ENCODE peak calls at places on chromosomes 5 and 9, in eight cellular contexts. X is Calu3, G is Caco-2, C is transverse colon, D is K562, J is fibroblast of lung, F is osteocyte, N is hepatocyte. Q is an unnamed sample.

GRCh38 chr9:137303031-137303892 is 1.2 kb upstream of the NRARP start:
- DNase-seq in D (no peak), F (no peak), X (no peak), N (peak; percentile 50), C (peak; percentile 77), G (peak; percentile 36), J (no peak), Q (no peak)

GRCh38 chr5:156971848-156972525 is 9.0 kb upstream of the TIMD4 start:
- DNase-seq in D (no peak), G (no peak), N (no peak), F (no peak), X (no peak), J (no peak), C (no peak), Q (no peak)

GRCh38 chr5:3199941-3200340 is 395.7 kb upstream of the IRX1 start:
- DNase-seq in D (no peak), C (no peak), F (no peak), X (no peak), G (no peak), N (no peak), J (no peak), Q (no peak)

GRCh38 chr5:123487298-123487697 is 24.7 kb upstream of the CSNK1G3 start:
- DNase-seq in X (no peak), D (no peak), G (no peak), J (peak; percentile 44), C (no peak), F (no peak), N (no peak), Q (peak; percentile 18)

GRCh38 chr9:127066060-127066774 is 56.2 kb downstream of the ANGPTL2 start:
- DNase-seq in F (no peak), D (no peak), X (no peak), J (peak; percentile 51), G (no peak), C (no peak), N (no peak), Q (no peak)

GRCh38 chr5:91103353-91104061 is 279.6 kb downstream of the ARRDC3 start:
- DNase-seq in D (no peak), G (no peak), X (no peak), F (no peak), C (no peak), N (no peak), J (peak; percentile 33), Q (peak; percentile 50)

GRCh38 chr9:34139477-34140146 is 13.1 kb upstream of the DCAF12 start:
- DNase-seq in D (peak; percentile 35), N (peak; percentile 74), C (peak; percentile 16), G (no peak), J (peak; percentile 95), F (no peak), X (peak; percentile 28), Q (peak; percentile 85)

GRCh38 chr9:128712451-128713410 is 10.4 kb downstream of the PKN3 start:
- DNase-seq in F (no peak), J (no peak), N (no peak), X (no peak), C (no peak), D (no peak), G (peak; percentile 39), Q (no peak)

GRCh38 chr5:172931001-172931536 is 28.2 kb upstream of the RPL26L1 start:
- DNase-seq in J (peak; percentile 70), D (no peak), X (no peak), C (no peak), G (no peak), N (peak; percentile 42), F (no peak), Q (peak; percentile 94)

GRCh38 chr5:151068571-151069197 is 12.2 kb downstream of the TNIP1 start:
- DNase-seq in D (no peak), J (no peak), N (no peak), G (no peak), F (no peak), X (no peak), C (peak; percentile 50), Q (no peak)

GRCh38 chr5:102799017-102799416 is 43.9 kb downstream of the PAM start:
- DNase-seq in X (no peak), D (no peak), J (no peak), G (no peak), F (no peak), N (no peak), C (no peak), Q (peak; percentile 35)

GRCh38 chr5:142181547-142182191 is 73.1 kb downstream of the NDFIP1 start:
- DNase-seq in D (no peak), C (no peak), J (no peak), F (no peak), X (no peak), N (no peak), G (no peak), Q (no peak)

GRCh38 chr5:59143926-59144333 is 561.1 kb downstream of the RAB3C start:
- DNase-seq in N (no peak), G (no peak), X (no peak), D (no peak), J (no peak), F (no peak), C (no peak), Q (peak; percentile 42)

GRCh38 chr5:132064738-132065331 is 4.4 kb downstream of the IL3 start:
- DNase-seq in X (peak; percentile 90), C (peak; percentile 80), G (peak; percentile 78), D (peak; percentile 81), N (peak; percentile 82), F (peak; percentile 91), J (peak; percentile 74), Q (peak; percentile 86)

GRCh38 chr5:16464664-16465543 is 696 bp downstream of the ZNF622 start:
- DNase-seq in N (peak; percentile 25), X (no peak), J (peak; percentile 11), G (no peak), D (no peak), C (peak; percentile 16), F (no peak), Q (no peak)

GRCh38 chr5:109654455-109654854 is 35.3 kb upstream of the MAN2A1 start:
- DNase-seq in C (no peak), F (no peak), X (no peak), G (no peak), N (no peak), J (no peak), D (no peak), Q (peak; percentile 3)

GRCh38 chr9:124260769-124261603 is 3.2 kb downstream of the NEK6 start:
- DNase-seq in J (peak; percentile 63), D (no peak), N (peak; percentile 73), G (no peak), C (peak; percentile 57), X (peak; percentile 45), F (no peak), Q (no peak)

GRCh38 chr9:121815556-121816448 is 164.4 kb downstream of the DAB2IP start:
- DNase-seq in C (no peak), D (no peak), N (no peak), F (no peak), J (no peak), G (no peak), X (no peak), Q (no peak)

GRCh38 chr5:56290378-56291057 is 57.4 kb upstream of the ANKRD55 start:
- DNase-seq in D (no peak), J (no peak), G (no peak), N (no peak), C (no peak), X (no peak), F (no peak), Q (no peak)

GRCh38 chr9:136626740-136627642 is 35.7 kb upstream of the EGFL7 start:
- DNase-seq in D (peak; percentile 63), C (peak; percentile 60), G (peak; percentile 91), X (no peak), N (peak; percentile 66), J (no peak), F (no peak), Q (no peak)

GRCh38 chr5:115785395-115786009 is 31.0 kb downstream of the CDO1 start:
- DNase-seq in G (no peak), F (no peak), N (no peak), C (no peak), J (no peak), D (no peak), X (no peak), Q (no peak)

GRCh38 chr5:92471861-92472260 is 1088.7 kb upstream of the ARRDC3 start:
- DNase-seq in G (no peak), N (no peak), D (no peak), C (no peak), F (no peak), J (no peak), X (no peak), Q (no peak)

GRCh38 chr5:92468307-92468706 is 1085.2 kb upstream of the ARRDC3 start:
- DNase-seq in G (no peak), N (no peak), F (no peak), J (no peak), X (no peak), C (no peak), D (no peak), Q (no peak)

GRCh38 chr5:92472981-92473566 is 1090.0 kb upstream of the ARRDC3 start:
- DNase-seq in D (no peak), G (no peak), J (no peak), X (no peak), F (no peak), C (no peak), N (no peak), Q (no peak)

GRCh38 chr5:92467695-92468094 is 1084.6 kb upstream of the ARRDC3 start:
- DNase-seq in C (no peak), G (no peak), F (no peak), D (no peak), X (no peak), J (no peak), N (no peak), Q (no peak)

GRCh38 chr5:92470770-92471169 is 1087.7 kb upstream of the ARRDC3 start:
- DNase-seq in C (no peak), G (no peak), X (no peak), J (no peak), D (no peak), F (no peak), N (no peak), Q (no peak)
- TF ChIP-seq CTCF in C (no peak), G (no peak), X (no peak), J (no peak), D (no peak), F (no peak), N (no peak), Q (no peak)

DNA sequence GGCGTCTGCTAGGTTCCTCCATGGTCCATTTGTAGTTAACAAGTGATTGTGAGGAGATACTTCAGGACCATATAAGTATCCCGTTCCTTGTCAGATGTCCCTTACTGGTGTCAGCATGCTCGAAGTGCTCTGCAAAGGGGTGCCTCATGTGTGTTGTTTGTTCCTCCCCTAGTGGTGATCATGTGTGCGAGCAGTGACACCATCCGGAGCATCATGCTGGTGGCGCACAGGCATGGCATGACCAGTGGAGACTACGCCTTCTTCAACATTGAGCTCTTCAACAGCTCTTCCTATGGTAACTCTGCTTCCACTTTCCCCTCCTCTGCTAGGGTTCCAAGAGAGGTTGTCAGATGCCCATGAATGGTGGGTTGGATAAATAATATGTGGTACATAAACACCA is 13.4 kb downstream of the NPR3 start:
- DNase-seq in G (no peak), J (no peak), C (no peak), F (no peak), X (no peak), N (no peak), D (no peak), Q (no peak)
- TF ChIP-seq CTCF in G (no peak), J (no peak), C (no peak), F (no peak), X (peak; percentile 18), N (no peak), D (no peak), Q (no peak)

GRCh38 chr9:92180669-92181181 is 65.5 kb upstream of the SPTLC1 start:
- DNase-seq in C (no peak), X (no peak), F (peak; percentile 87), J (peak; percentile 87), N (peak; percentile 29), D (peak; percentile 77), G (no peak), Q (peak; percentile 95)
- TF ChIP-seq CTCF in C (no peak), X (no peak), F (no peak), J (no peak), N (no peak), D (no peak), G (no peak), Q (no peak)

GRCh38 chr5:175685701-175686350 is 28.0 kb downstream of the HRH2 start:
- DNase-seq in F (no peak), X (no peak), D (no peak), J (no peak), G (no peak), N (no peak), C (no peak), Q (no peak)
- TF ChIP-seq CTCF in F (no peak), X (no peak), D (no peak), J (no peak), G (no peak), N (no peak), C (no peak), Q (no peak)